ENCODE peak calls at places on chromosomes 4 and X, in four cellular contexts. One of them, this sample, is unnamed.

GRCh38 chrX:34918091-34918736 is 24.4 kb upstream of the FAM47B start:
- DNase-seq in body of pancreas: no peak
- DNase-seq in colonic mucosa: no peak
- DNase-seq in right cardiac atrium: no peak
- DNase-seq in this sample: no peak

GRCh38 chrX:37767438-37767837 is 12.4 kb upstream of the CYBB start:
- DNase-seq in body of pancreas: no peak
- DNase-seq in colonic mucosa: no peak
- DNase-seq in right cardiac atrium: no peak
- DNase-seq in this sample: no peak

GRCh38 chr4:107034091-107034698 is 1.9 kb downstream of the DKK2 start:
- DNase-seq in body of pancreas: peak
- DNase-seq in colonic mucosa: no peak
- DNase-seq in right cardiac atrium: peak
- DNase-seq in this sample: no peak

GRCh38 chr4:124710911-124711310 is 1.6 kb downstream of the ANKRD50 start:
- DNase-seq in body of pancreas: peak
- DNase-seq in colonic mucosa: peak
- DNase-seq in right cardiac atrium: peak
- DNase-seq in this sample: no peak

GRCh38 chrX:38233891-38234807 is 13.5 kb upstream of the SRPX start:
- DNase-seq in body of pancreas: no peak
- DNase-seq in colonic mucosa: no peak
- DNase-seq in right cardiac atrium: peak
- DNase-seq in this sample: no peak

GRCh38 chrX:50618788-50619558 is 148.3 kb upstream of the DGKK start:
- DNase-seq in body of pancreas: no peak
- DNase-seq in colonic mucosa: no peak
- DNase-seq in right cardiac atrium: peak
- DNase-seq in this sample: no peak

GRCh38 chr4:174764105-174764729 is 64.8 kb downstream of the GLRA3 start:
- DNase-seq in body of pancreas: no peak
- DNase-seq in colonic mucosa: no peak
- DNase-seq in right cardiac atrium: no peak
- DNase-seq in this sample: peak

GRCh38 chrX:49761481-49761880 is 65.7 kb upstream of the PAGE1 start:
- DNase-seq in body of pancreas: peak
- DNase-seq in colonic mucosa: no peak
- DNase-seq in right cardiac atrium: no peak
- DNase-seq in this sample: peak

GRCh38 chr4:92506933-92507332 is 203.2 kb downstream of the GRID2 start:
- DNase-seq in body of pancreas: no peak
- DNase-seq in colonic mucosa: no peak
- DNase-seq in right cardiac atrium: no peak
- DNase-seq in this sample: no peak

GRCh38 chr4:93199492-93199891 is 629.1 kb upstream of the ATOH1 start:
- DNase-seq in body of pancreas: peak
- DNase-seq in colonic mucosa: no peak
- DNase-seq in right cardiac atrium: no peak
- DNase-seq in this sample: peak

GRCh38 chr4:141730805-141731204 is 94.4 kb downstream of the IL15 start:
- DNase-seq in body of pancreas: no peak
- DNase-seq in colonic mucosa: no peak
- DNase-seq in right cardiac atrium: no peak
- DNase-seq in this sample: no peak

GRCh38 chrX:12825801-12826200 is 34.6 kb downstream of the PRPS2 start:
- DNase-seq in body of pancreas: no peak
- DNase-seq in colonic mucosa: no peak
- DNase-seq in right cardiac atrium: no peak
- DNase-seq in this sample: no peak

GRCh38 chr4:169098054-169098896 is 88.2 kb upstream of the CBR4 start:
- DNase-seq in body of pancreas: no peak
- DNase-seq in colonic mucosa: no peak
- DNase-seq in right cardiac atrium: no peak
- DNase-seq in this sample: peak

GRCh38 chr4:83093060-83093640 is 21.4 kb downstream of the PLAC8 start:
- DNase-seq in body of pancreas: no peak
- DNase-seq in colonic mucosa: no peak
- DNase-seq in right cardiac atrium: no peak
- DNase-seq in this sample: no peak

GRCh38 chr4:79920454-79920853 is 152.6 kb downstream of the ANTXR2 start:
- DNase-seq in body of pancreas: no peak
- DNase-seq in colonic mucosa: no peak
- DNase-seq in right cardiac atrium: no peak
- DNase-seq in this sample: no peak

GRCh38 chrX:16825306-16826035 is 39.2 kb downstream of the TXLNG start:
- DNase-seq in body of pancreas: no peak
- DNase-seq in colonic mucosa: no peak
- DNase-seq in right cardiac atrium: no peak
- DNase-seq in this sample: peak

GRCh38 chrX:93319604-93320003 is 353.8 kb downstream of the NAP1L3 start:
- DNase-seq in body of pancreas: no peak
- DNase-seq in colonic mucosa: no peak
- DNase-seq in right cardiac atrium: no peak
- DNase-seq in this sample: no peak

GRCh38 chr4:143336828-143337599 is at the start of gene GAB1:
- DNase-seq in body of pancreas: peak
- DNase-seq in colonic mucosa: peak
- DNase-seq in right cardiac atrium: peak
- DNase-seq in this sample: peak

GRCh38 chr4:172489896-172490295 is 676.7 kb downstream of the GALNTL6 start:
- DNase-seq in body of pancreas: no peak
- DNase-seq in colonic mucosa: no peak
- DNase-seq in right cardiac atrium: no peak
- DNase-seq in this sample: no peak

GRCh38 chr4:4693258-4693657 is 151.4 kb upstream of the STX18 start:
- DNase-seq in body of pancreas: no peak
- DNase-seq in colonic mucosa: no peak
- DNase-seq in right cardiac atrium: no peak
- DNase-seq in this sample: peak

GRCh38 chrX:45850775-45851433 is 650.2 kb upstream of the DIPK2B start:
- DNase-seq in body of pancreas: peak
- DNase-seq in colonic mucosa: peak
- DNase-seq in right cardiac atrium: no peak
- DNase-seq in this sample: no peak

GRCh38 chr4:107213880-107214279 is 177.8 kb upstream of the DKK2 start:
- DNase-seq in body of pancreas: no peak
- DNase-seq in colonic mucosa: no peak
- DNase-seq in right cardiac atrium: no peak
- DNase-seq in this sample: no peak

GRCh38 chr4:89324671-89325070 is 17.1 kb upstream of the GPRIN3 start:
- DNase-seq in body of pancreas: no peak
- DNase-seq in colonic mucosa: no peak
- DNase-seq in right cardiac atrium: no peak
- DNase-seq in this sample: peak

GRCh38 chrX:8988456-8988855 is 45.5 kb downstream of the FAM9B start:
- DNase-seq in body of pancreas: no peak
- DNase-seq in colonic mucosa: peak
- DNase-seq in right cardiac atrium: peak
- DNase-seq in this sample: no peak

GRCh38 chrX:69243276-69243675 is 78.0 kb upstream of the PJA1 start:
- DNase-seq in body of pancreas: no peak
- DNase-seq in colonic mucosa: no peak
- DNase-seq in right cardiac atrium: no peak
- DNase-seq in this sample: no peak

GRCh38 chr4:54929459-54929858 is 195.9 kb downstream of the KDR start:
- DNase-seq in body of pancreas: no peak
- DNase-seq in colonic mucosa: no peak
- DNase-seq in right cardiac atrium: no peak
- DNase-seq in this sample: no peak

GRCh38 chr4:61210186-61210939 is 10.2 kb downstream of the ADGRL3 start:
- DNase-seq in body of pancreas: no peak
- DNase-seq in colonic mucosa: no peak
- DNase-seq in right cardiac atrium: no peak
- DNase-seq in this sample: no peak

GRCh38 chr4:10529256-10529890 is 72.1 kb upstream of the ZNF518B start:
- DNase-seq in body of pancreas: no peak
- DNase-seq in colonic mucosa: no peak
- DNase-seq in right cardiac atrium: no peak
- DNase-seq in this sample: no peak

GRCh38 chrX:49291615-49292337 is 11.7 kb upstream of the GAGE10 start:
- DNase-seq in body of pancreas: peak
- DNase-seq in colonic mucosa: peak
- DNase-seq in right cardiac atrium: peak
- DNase-seq in this sample: peak

GRCh38 chr4:85149656-85150055 is 183.2 kb upstream of the WDFY3 start:
- DNase-seq in body of pancreas: no peak
- DNase-seq in colonic mucosa: no peak
- DNase-seq in right cardiac atrium: no peak
- DNase-seq in this sample: no peak

GRCh38 chr4:171875291-171875690 is 62.1 kb downstream of the GALNTL6 start:
- DNase-seq in body of pancreas: no peak
- DNase-seq in colonic mucosa: no peak
- DNase-seq in right cardiac atrium: no peak
- DNase-seq in this sample: no peak

DNA sequence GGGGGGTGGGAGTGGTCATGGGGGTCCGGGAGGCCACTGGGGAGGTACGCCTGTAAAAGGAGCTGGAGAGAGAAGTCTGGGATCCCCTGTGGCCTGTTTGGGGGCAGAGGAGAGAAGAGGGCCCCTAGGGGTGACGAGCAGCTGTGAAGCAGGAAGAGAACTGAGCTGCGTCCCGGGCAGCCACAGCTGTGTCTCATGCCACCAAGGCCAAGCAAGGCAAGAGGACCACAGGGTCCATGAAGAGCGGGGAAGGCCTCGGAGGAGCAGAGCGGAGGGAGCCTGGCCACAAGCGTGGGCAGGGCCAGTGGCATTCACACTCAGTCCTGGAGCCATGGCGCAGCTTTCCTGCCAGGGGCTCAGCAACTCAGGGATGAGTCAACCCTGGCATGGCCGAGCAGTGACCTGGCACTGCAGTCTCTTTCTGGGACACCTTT is 13.6 kb upstream of the NAT8L start:
- DNase-seq in body of pancreas: no peak
- DNase-seq in colonic mucosa: no peak
- DNase-seq in right cardiac atrium: no peak
- DNase-seq in this sample: no peak
- H3K4me3 ChIP-seq in body of pancreas: no peak
- H3K4me3 ChIP-seq in colonic mucosa: no peak
- H3K4me3 ChIP-seq in right cardiac atrium: no peak
- H3K4me3 ChIP-seq in this sample: no peak

GRCh38 chr4:186724048-186724860 is 598 bp upstream of the FAT1 start:
- DNase-seq in body of pancreas: peak
- DNase-seq in colonic mucosa: peak
- DNase-seq in right cardiac atrium: peak
- DNase-seq in this sample: no peak

GRCh38 chr4:186723207-186724047 is at the start of gene FAT1:
- DNase-seq in body of pancreas: peak
- DNase-seq in colonic mucosa: peak
- DNase-seq in right cardiac atrium: peak
- DNase-seq in this sample: no peak

GRCh38 chr4:186719925-186720694 is 3.5 kb downstream of the FAT1 start:
- DNase-seq in body of pancreas: no peak
- DNase-seq in colonic mucosa: no peak
- DNase-seq in right cardiac atrium: no peak
- DNase-seq in this sample: peak

GRCh38 chr4:186724861-186725419 is 1.3 kb upstream of the FAT1 start:
- DNase-seq in body of pancreas: peak
- DNase-seq in colonic mucosa: peak
- DNase-seq in right cardiac atrium: no peak
- DNase-seq in this sample: no peak

GRCh38 chr4:186722856-186723206 is 825 bp downstream of the FAT1 start:
- DNase-seq in body of pancreas: no peak
- DNase-seq in colonic mucosa: no peak
- DNase-seq in right cardiac atrium: no peak
- DNase-seq in this sample: no peak
- H3K4me3 ChIP-seq in body of pancreas: peak
- H3K4me3 ChIP-seq in colonic mucosa: peak
- H3K4me3 ChIP-seq in right cardiac atrium: peak
- H3K4me3 ChIP-seq in this sample: no peak

GRCh38 chr4:160423879-160424451 is 1321.1 kb downstream of the RAPGEF2 start:
- DNase-seq in body of pancreas: no peak
- DNase-seq in colonic mucosa: no peak
- DNase-seq in right cardiac atrium: no peak
- DNase-seq in this sample: peak
- H3K4me3 ChIP-seq in body of pancreas: no peak
- H3K4me3 ChIP-seq in colonic mucosa: no peak
- H3K4me3 ChIP-seq in right cardiac atrium: no peak
- H3K4me3 ChIP-seq in this sample: no peak

GRCh38 chrX:85914431-85914830 is 132.9 kb downstream of the CHM start:
- DNase-seq in body of pancreas: no peak
- DNase-seq in colonic mucosa: no peak
- DNase-seq in right cardiac atrium: no peak
- DNase-seq in this sample: no peak
- H3K4me3 ChIP-seq in body of pancreas: no peak
- H3K4me3 ChIP-seq in colonic mucosa: no peak
- H3K4me3 ChIP-seq in right cardiac atrium: no peak
- H3K4me3 ChIP-seq in this sample: no peak

GRCh38 chrX:65994519-65995501 is 45.1 kb downstream of the VSIG4 start:
- DNase-seq in body of pancreas: no peak
- DNase-seq in colonic mucosa: no peak
- DNase-seq in right cardiac atrium: no peak
- DNase-seq in this sample: no peak
- H3K4me3 ChIP-seq in body of pancreas: no peak
- H3K4me3 ChIP-seq in colonic mucosa: no peak
- H3K4me3 ChIP-seq in right cardiac atrium: no peak
- H3K4me3 ChIP-seq in this sample: no peak

DNA sequence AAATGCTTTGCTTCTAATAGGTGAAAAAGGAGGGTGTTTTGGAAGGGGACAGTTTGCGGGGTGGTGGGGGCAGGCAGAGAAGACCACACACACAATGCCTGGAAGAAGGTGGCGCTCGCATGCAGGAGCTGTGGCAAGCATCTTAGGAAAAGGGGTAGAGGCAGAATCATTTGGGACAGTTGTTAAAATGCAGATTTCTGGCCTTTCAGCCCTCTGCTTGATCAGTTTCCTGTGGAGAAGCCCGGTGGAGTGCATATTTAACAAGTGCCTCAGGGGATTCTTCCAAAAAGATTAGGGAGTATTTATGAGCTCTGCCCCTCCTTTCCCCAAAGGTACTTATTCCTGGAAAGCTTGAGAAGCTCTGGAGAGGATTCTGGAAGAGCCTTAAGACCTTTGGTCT is 4.8 kb downstream of the NOCT start:
- DNase-seq in body of pancreas: no peak
- DNase-seq in colonic mucosa: no peak
- DNase-seq in right cardiac atrium: no peak
- DNase-seq in this sample: no peak
- H3K4me3 ChIP-seq in body of pancreas: no peak
- H3K4me3 ChIP-seq in colonic mucosa: no peak
- H3K4me3 ChIP-seq in right cardiac atrium: no peak
- H3K4me3 ChIP-seq in this sample: no peak

This sample was measured in GM12865.